ENCODE peak calls at places on chromosomes 4 and X, in eight cellular contexts. O, V, Z, B, M, A, E and N are unnamed samples. For H3K9me3, the result is how much of the 10 kb centered on the place peaks cover.

GRCh38 chr4:55173580-55173979 is 48.2 kb upstream of the KDR start:
- DNase-seq in B (no peak), M (no peak), V (no peak), Z (no peak), O (no peak), E (no peak), A (no peak), N (no peak)

GRCh38 chr4:139959398-139959797 is 194.6 kb downstream of the MAML3 start:
- DNase-seq in E (no peak), M (no peak), V (no peak), A (no peak), B (no peak), Z (no peak), O (no peak), N (no peak)

GRCh38 chr4:30757357-30757756 is 37.2 kb downstream of the PCDH7 start:
- DNase-seq in E (no peak), M (peak), O (no peak), Z (no peak), B (no peak), A (no peak), V (no peak), N (no peak)

GRCh38 chr4:8351931-8352367 is 82.4 kb downstream of the HTRA3 start:
- DNase-seq in M (no peak), O (no peak), A (peak), E (peak), V (peak), Z (no peak), B (no peak), N (no peak)

GRCh38 chr4:5870220-5870619 is 22.7 kb downstream of the CRMP1 start:
- DNase-seq in Z (no peak), A (no peak), V (no peak), M (no peak), B (no peak), O (no peak), E (no peak), N (no peak)

GRCh38 chr4:158760866-158761265 is 8.0 kb upstream of the FNIP2 start:
- DNase-seq in M (no peak), O (no peak), E (no peak), Z (no peak), V (no peak), A (no peak), B (no peak), N (no peak)

GRCh38 chr4:176735300-176735699 is 57.4 kb downstream of the VEGFC start:
- DNase-seq in E (no peak), M (no peak), B (no peak), O (no peak), A (no peak), Z (no peak), V (no peak), N (no peak)

GRCh38 chr4:106019771-106020170 is 124.5 kb downstream of the NPNT start:
- DNase-seq in E (no peak), B (no peak), V (no peak), O (no peak), M (no peak), A (no peak), Z (no peak), N (no peak)

GRCh38 chr4:13476915-13477314 is 7.2 kb downstream of the RAB28 start:
- DNase-seq in V (no peak), M (no peak), O (no peak), Z (no peak), E (no peak), B (no peak), A (no peak), N (no peak)

GRCh38 chr4:27088491-27088890 is 227.8 kb downstream of the STIM2 start:
- DNase-seq in M (no peak), O (no peak), A (no peak), Z (no peak), B (no peak), E (no peak), V (no peak), N (no peak)

GRCh38 chr4:174564529-174564928 is 42.2 kb upstream of the HPGD start:
- DNase-seq in A (no peak), B (no peak), O (no peak), V (no peak), Z (no peak), E (no peak), M (no peak), N (no peak)

GRCh38 chrX:23660766-23661132 is 6.5 kb upstream of the PRDX4 start:
- DNase-seq in M (no peak), A (no peak), O (no peak), V (no peak), E (no peak), Z (no peak), B (no peak), N (no peak)

GRCh38 chrX:152601848-152602616 is 35.7 kb upstream of the GABRQ start:
- DNase-seq in V (no peak), A (no peak), E (no peak), M (peak), B (no peak), Z (no peak), O (peak), N (no peak)

GRCh38 chr4:105520819-105521790 is 31.3 kb upstream of the ARHGEF38 start:
- DNase-seq in V (no peak), A (peak), Z (peak), B (peak), O (no peak), M (peak), E (peak), N (no peak)

GRCh38 chr4:38190717-38191178 is 230.6 kb downstream of the PTTG2 start:
- DNase-seq in V (no peak), B (no peak), Z (no peak), E (no peak), M (no peak), O (no peak), A (no peak), N (no peak)

GRCh38 chrX:46310815-46311497 is 234.3 kb downstream of the ZNF674 start:
- DNase-seq in O (no peak), Z (no peak), M (no peak), E (no peak), V (no peak), A (no peak), B (no peak), N (no peak)

GRCh38 chr4:19301527-19301926 is 950.2 kb upstream of the SLIT2 start:
- DNase-seq in M (no peak), Z (no peak), B (no peak), O (no peak), V (no peak), A (no peak), E (no peak), N (no peak)

GRCh38 chrX:73855546-73855945 is 292.5 kb downstream of the CHIC1 start:
- DNase-seq in V (peak), Z (peak), O (peak), A (peak), B (peak), M (peak), E (peak), N (peak)

GRCh38 chr4:16067515-16067914 is 16.3 kb downstream of the PROM1 start:
- DNase-seq in O (no peak), B (no peak), M (peak), Z (no peak), E (peak), V (no peak), A (no peak), N (no peak)

GRCh38 chr4:7389101-7389701 is 45.5 kb downstream of the PSAPL1 start:
- DNase-seq in O (peak), B (no peak), V (no peak), E (peak), M (no peak), Z (no peak), A (no peak), N (peak)

GRCh38 chrX:118347131-118347530 is 1.2 kb downstream of the WDR44 start:
- DNase-seq in A (no peak), M (no peak), V (no peak), B (no peak), E (no peak), O (no peak), Z (no peak), N (no peak)

GRCh38 chrX:70026851-70027200 is 22.9 kb downstream of the AWAT2 start:
- DNase-seq in A (no peak), B (no peak), E (no peak), V (no peak), O (no peak), Z (no peak), M (no peak), N (no peak)

GRCh38 chr4:61572160-61572559 is 372.0 kb downstream of the ADGRL3 start:
- DNase-seq in V (no peak), B (no peak), M (no peak), Z (no peak), A (no peak), E (no peak), O (no peak), N (no peak)

GRCh38 chr4:143728171-143728570 is 27.7 kb upstream of the FREM3 start:
- DNase-seq in V (no peak), M (no peak), E (no peak), A (no peak), Z (no peak), O (no peak), B (no peak), N (no peak)

GRCh38 chr4:186812592-186812991 is 88.9 kb upstream of the FAT1 start:
- DNase-seq in E (no peak), O (no peak), A (no peak), B (no peak), M (no peak), Z (no peak), V (no peak), N (no peak)

GRCh38 chr4:52750819-52751348 is 341 bp downstream of the ERVMER34-1 start:
- DNase-seq in Z (no peak), M (peak), A (no peak), E (no peak), O (peak), B (no peak), V (no peak), N (peak)

GRCh38 chr4:1376841-1377605 is 29.2 kb downstream of the NKX1-1 start:
- DNase-seq in E (no peak), B (no peak), O (no peak), M (no peak), V (peak), Z (no peak), A (no peak), N (no peak)

GRCh38 chr4:72205831-72206230 is 174.0 kb downstream of the NPFFR2 start:
- DNase-seq in A (no peak), B (no peak), E (no peak), V (no peak), M (no peak), Z (no peak), O (no peak), N (no peak)

GRCh38 chr4:134132086-134132783 is 69.4 kb downstream of the PABPC4L start:
- DNase-seq in M (no peak), E (no peak), Z (no peak), A (no peak), V (no peak), O (no peak), B (no peak), N (no peak)

GRCh38 chr4:163618845-163619244 is 124.4 kb downstream of the TMA16 start:
- DNase-seq in V (no peak), M (no peak), B (no peak), A (no peak), Z (no peak), E (no peak), O (no peak), N (no peak)

GRCh38 chr4:4480205-4480604 is 61.6 kb downstream of the STX18 start:
- DNase-seq in A (no peak), M (no peak), Z (no peak), E (no peak), B (no peak), V (no peak), O (no peak), N (no peak)

GRCh38 chr4:133147922-133148689 is 988 bp upstream of the PCDH10 start:
- DNase-seq in M (no peak), B (no peak), E (no peak), Z (no peak), O (peak), V (no peak), A (no peak), N (peak)

GRCh38 chrX:19334945-19335626 is 8.6 kb upstream of the PDHA1 start:
- DNase-seq in B (no peak), O (no peak), Z (peak), A (no peak), V (no peak), M (peak), E (no peak), N (no peak)

GRCh38 chr4:31094474-31094873 is 374.3 kb downstream of the PCDH7 start:
- DNase-seq in A (no peak), B (no peak), Z (no peak), E (no peak), M (no peak), V (no peak), O (no peak), N (no peak)

GRCh38 chr4:82810171-82810570 is 11.6 kb upstream of the SCD5 start:
- DNase-seq in Z (no peak), A (no peak), E (no peak), M (no peak), V (no peak), B (no peak), O (no peak), N (no peak)

GRCh38 chr4:145703850-145704528 is 24.0 kb downstream of the C4orf51 start:
- DNase-seq in M (no peak), B (no peak), E (no peak), O (no peak), A (peak), Z (no peak), V (no peak), N (no peak)
- TF ChIP-seq POLR2AphosphoS5 in M (no peak), B (no peak), E (no peak), O (no peak), A (peak), Z (no peak), V (no peak), N (no peak)

DNA sequence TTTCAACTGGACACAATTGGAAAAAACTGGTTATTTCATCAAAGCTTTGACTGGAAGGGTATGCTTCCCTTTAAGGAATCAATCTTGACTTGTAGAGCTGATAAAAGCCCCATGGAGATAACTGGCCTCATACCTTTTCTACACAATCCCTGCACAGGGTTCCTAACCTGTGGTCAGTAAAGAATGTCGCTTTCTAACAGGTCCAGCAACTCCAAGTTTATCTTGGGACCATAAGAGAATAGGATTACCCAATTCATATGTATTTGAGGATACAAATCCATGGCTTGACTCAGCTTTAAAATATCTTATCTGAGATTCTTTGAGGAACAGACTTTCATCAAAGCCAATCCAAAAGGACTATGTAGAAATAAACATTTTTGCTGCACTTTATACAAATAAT is 1399.8 kb upstream of the PABPC4L start:
- DNase-seq in V (no peak), O (no peak), Z (no peak), B (no peak), E (no peak), M (no peak), A (no peak), N (no peak)
- H3K9me3 ChIP-seq in V (under half), O (under half), Z (under half), B (under half), E (under half), M (under half), A (under half), N (under half)

GRCh38 chrX:38804481-38805293 is 3.4 kb downstream of the MID1IP1 start:
- DNase-seq in E (peak), O (peak), M (no peak), Z (no peak), B (no peak), V (peak), A (no peak), N (peak)
- TF ChIP-seq POLR2AphosphoS5 in E (no peak), O (peak), M (no peak), Z (no peak), B (no peak), V (no peak), A (no peak), N (no peak)

GRCh38 chrX:64097891-64098290 is 107.6 kb downstream of the AMER1 start:
- DNase-seq in B (no peak), Z (no peak), O (no peak), M (no peak), V (no peak), A (no peak), E (no peak), N (no peak)
- H3K9me3 ChIP-seq in B (under half), Z (under half), O (under half), M (under half), V (under half), A (under half), E (under half), N (under half)

DNA sequence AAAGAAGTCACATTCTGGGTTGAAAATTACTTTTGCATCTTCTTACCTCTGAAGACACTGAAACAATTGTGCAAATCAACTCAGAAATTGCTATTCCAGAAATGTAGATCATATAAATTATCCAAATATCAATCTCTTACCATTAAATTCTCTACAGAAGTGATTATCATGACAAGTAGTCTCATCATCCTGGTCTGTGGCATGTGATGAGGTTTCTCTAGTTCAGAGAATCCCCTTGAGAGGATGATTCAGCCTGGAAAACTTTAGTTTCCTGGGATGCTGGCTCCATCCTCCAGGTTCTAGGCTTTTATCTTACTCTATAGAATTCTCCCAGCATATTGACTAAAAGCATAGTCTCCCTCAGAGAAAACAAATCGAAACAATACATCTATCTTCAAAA is 76.2 kb upstream of the S100G start:
- DNase-seq in O (no peak), Z (no peak), B (no peak), M (no peak), A (no peak), E (no peak), V (no peak), N (no peak)
- TF ChIP-seq POLR2AphosphoS5 in O (no peak), Z (no peak), B (no peak), M (no peak), A (no peak), E (no peak), V (no peak), N (no peak)

DNA sequence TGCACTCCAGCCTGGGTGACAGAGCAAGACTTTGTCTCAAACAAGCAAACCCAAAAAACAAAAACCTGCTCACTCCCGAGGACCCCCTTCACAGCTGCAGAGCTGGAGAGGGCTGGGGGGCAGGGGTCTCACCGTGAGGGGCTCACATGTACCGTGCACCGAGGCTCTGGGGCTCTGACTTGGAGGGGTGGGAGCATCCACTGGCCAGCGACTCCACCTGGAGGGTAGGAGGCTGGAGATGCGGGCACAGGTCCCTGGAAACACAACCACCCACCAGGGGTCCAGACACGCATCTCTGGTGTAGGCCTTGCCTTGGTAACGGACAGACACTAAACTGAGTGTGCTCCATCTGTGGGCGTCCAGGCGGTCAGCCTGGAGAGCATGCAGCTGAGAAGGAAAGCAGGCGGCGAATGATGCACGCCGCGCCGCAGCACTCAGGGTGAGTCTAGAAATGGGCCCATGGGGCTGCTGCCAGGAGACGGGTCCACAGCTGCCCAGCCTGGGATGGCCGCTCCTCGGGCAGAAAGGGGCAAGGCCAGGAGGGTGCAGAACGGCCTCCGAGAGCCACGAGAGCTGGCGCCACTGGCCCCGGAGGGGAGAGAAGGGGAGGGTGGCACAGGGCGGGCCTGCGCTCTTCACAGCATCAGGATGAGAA is 26.1 kb downstream of the PPP2R3B start:
- DNase-seq in B (no peak), E (no peak), Z (no peak), M (no peak), V (no peak), A (no peak), O (no peak), N (no peak)
- H3K9me3 ChIP-seq in B (under half), E (under half), Z (under half), M (under half), V (under half), A (under half), O (under half), N (under half)

GRCh38 chr4:151329217-151330007 is 4.0 kb upstream of the SH3D19 start:
- DNase-seq in M (no peak), Z (no peak), B (peak), V (no peak), O (no peak), A (no peak), E (no peak), N (no peak)
- TF ChIP-seq POLR2AphosphoS5 in M (no peak), Z (no peak), B (no peak), V (no peak), O (no peak), A (no peak), E (no peak), N (no peak)